ENCODE peak calls at places on chromosomes 1 and 21, in eight cellular contexts. One of them, this sample, is unnamed.

GRCh38 chr1:224411766-224412165 is 22.8 kb downstream of the WDR26 start:
- DNase-seq in fibroblast of lung: no peak
- DNase-seq in stomach: no peak
- DNase-seq in heart right ventricle: no peak
- DNase-seq in left ventricle myocardium inferior: no peak
- DNase-seq in brain microvascular endothelial cell: peak
- DNase-seq in fibroblast of the aortic adventitia: no peak
- DNase-seq in Peyer's patch: no peak
- DNase-seq in this sample: no peak

GRCh38 chr1:64479874-64480273 is 9.9 kb downstream of the CACHD1 start:
- DNase-seq in fibroblast of lung: no peak
- DNase-seq in stomach: no peak
- DNase-seq in heart right ventricle: no peak
- DNase-seq in left ventricle myocardium inferior: no peak
- DNase-seq in brain microvascular endothelial cell: no peak
- DNase-seq in fibroblast of the aortic adventitia: no peak
- DNase-seq in Peyer's patch: no peak
- DNase-seq in this sample: no peak

GRCh38 chr1:229758101-229759036 is 132.3 kb downstream of the URB2 start:
- DNase-seq in fibroblast of lung: no peak
- DNase-seq in stomach: no peak
- DNase-seq in heart right ventricle: no peak
- DNase-seq in left ventricle myocardium inferior: no peak
- DNase-seq in brain microvascular endothelial cell: no peak
- DNase-seq in fibroblast of the aortic adventitia: peak
- DNase-seq in Peyer's patch: no peak
- DNase-seq in this sample: no peak

GRCh38 chr1:83509229-83509870 is 489.6 kb downstream of the TTLL7 start:
- DNase-seq in fibroblast of lung: peak
- DNase-seq in stomach: no peak
- DNase-seq in heart right ventricle: no peak
- DNase-seq in left ventricle myocardium inferior: no peak
- DNase-seq in brain microvascular endothelial cell: no peak
- DNase-seq in fibroblast of the aortic adventitia: peak
- DNase-seq in Peyer's patch: no peak
- DNase-seq in this sample: no peak

GRCh38 chr1:82387070-82387366 is 586.3 kb downstream of the ADGRL2 start:
- DNase-seq in fibroblast of lung: no peak
- DNase-seq in stomach: no peak
- DNase-seq in heart right ventricle: no peak
- DNase-seq in left ventricle myocardium inferior: no peak
- DNase-seq in brain microvascular endothelial cell: no peak
- DNase-seq in fibroblast of the aortic adventitia: no peak
- DNase-seq in Peyer's patch: no peak
- DNase-seq in this sample: no peak

GRCh38 chr1:171984850-171985485 is 143.7 kb downstream of the DNM3 start:
- DNase-seq in fibroblast of lung: peak
- DNase-seq in stomach: no peak
- DNase-seq in heart right ventricle: no peak
- DNase-seq in left ventricle myocardium inferior: no peak
- DNase-seq in brain microvascular endothelial cell: no peak
- DNase-seq in fibroblast of the aortic adventitia: peak
- DNase-seq in Peyer's patch: no peak
- DNase-seq in this sample: no peak

GRCh38 chr21:41656946-41657525 is 109.8 kb downstream of the RIPK4 start:
- DNase-seq in fibroblast of lung: no peak
- DNase-seq in stomach: no peak
- DNase-seq in heart right ventricle: no peak
- DNase-seq in left ventricle myocardium inferior: no peak
- DNase-seq in brain microvascular endothelial cell: no peak
- DNase-seq in fibroblast of the aortic adventitia: no peak
- DNase-seq in Peyer's patch: peak
- DNase-seq in this sample: no peak

GRCh38 chr1:72283204-72284083 is 1.1 kb upstream of the NEGR1 start:
- DNase-seq in fibroblast of lung: peak
- DNase-seq in stomach: peak
- DNase-seq in heart right ventricle: peak
- DNase-seq in left ventricle myocardium inferior: peak
- DNase-seq in brain microvascular endothelial cell: peak
- DNase-seq in fibroblast of the aortic adventitia: peak
- DNase-seq in Peyer's patch: peak
- DNase-seq in this sample: peak

GRCh38 chr1:201761178-201761577 is 67.8 kb upstream of the IPO9 start:
- DNase-seq in fibroblast of lung: no peak
- DNase-seq in stomach: no peak
- DNase-seq in heart right ventricle: no peak
- DNase-seq in left ventricle myocardium inferior: no peak
- DNase-seq in brain microvascular endothelial cell: no peak
- DNase-seq in fibroblast of the aortic adventitia: no peak
- DNase-seq in Peyer's patch: no peak
- DNase-seq in this sample: no peak

GRCh38 chr1:18495635-18496034 is 14.9 kb downstream of the KLHDC7A start:
- DNase-seq in fibroblast of lung: no peak
- DNase-seq in stomach: no peak
- DNase-seq in heart right ventricle: no peak
- DNase-seq in left ventricle myocardium inferior: no peak
- DNase-seq in brain microvascular endothelial cell: no peak
- DNase-seq in fibroblast of the aortic adventitia: no peak
- DNase-seq in Peyer's patch: no peak
- DNase-seq in this sample: no peak

GRCh38 chr1:171984262-171984661 is 143.0 kb downstream of the DNM3 start:
- DNase-seq in fibroblast of lung: no peak
- DNase-seq in stomach: no peak
- DNase-seq in heart right ventricle: peak
- DNase-seq in left ventricle myocardium inferior: peak
- DNase-seq in brain microvascular endothelial cell: no peak
- DNase-seq in fibroblast of the aortic adventitia: peak
- DNase-seq in Peyer's patch: peak
- DNase-seq in this sample: no peak

GRCh38 chr1:37951783-37952624 is 5.2 kb upstream of the INPP5B start:
- DNase-seq in fibroblast of lung: no peak
- DNase-seq in stomach: no peak
- DNase-seq in heart right ventricle: no peak
- DNase-seq in left ventricle myocardium inferior: no peak
- DNase-seq in brain microvascular endothelial cell: no peak
- DNase-seq in fibroblast of the aortic adventitia: no peak
- DNase-seq in Peyer's patch: no peak
- DNase-seq in this sample: no peak

GRCh38 chr21:30935889-30936168 is 54.4 kb upstream of the KRTAP11-1 start:
- DNase-seq in fibroblast of lung: no peak
- DNase-seq in stomach: no peak
- DNase-seq in heart right ventricle: no peak
- DNase-seq in left ventricle myocardium inferior: no peak
- DNase-seq in brain microvascular endothelial cell: no peak
- DNase-seq in fibroblast of the aortic adventitia: no peak
- DNase-seq in Peyer's patch: no peak
- DNase-seq in this sample: no peak

GRCh38 chr21:30935121-30935888 is 53.9 kb upstream of the KRTAP11-1 start:
- DNase-seq in fibroblast of lung: no peak
- DNase-seq in stomach: no peak
- DNase-seq in heart right ventricle: no peak
- DNase-seq in left ventricle myocardium inferior: no peak
- DNase-seq in brain microvascular endothelial cell: no peak
- DNase-seq in fibroblast of the aortic adventitia: no peak
- DNase-seq in Peyer's patch: no peak
- DNase-seq in this sample: no peak

GRCh38 chr21:30942192-30942591 is 60.8 kb upstream of the KRTAP11-1 start:
- DNase-seq in fibroblast of lung: no peak
- DNase-seq in stomach: no peak
- DNase-seq in heart right ventricle: no peak
- DNase-seq in left ventricle myocardium inferior: no peak
- DNase-seq in brain microvascular endothelial cell: no peak
- DNase-seq in fibroblast of the aortic adventitia: no peak
- DNase-seq in Peyer's patch: no peak
- DNase-seq in this sample: no peak

GRCh38 chr21:30936207-30936606 is 54.8 kb upstream of the KRTAP11-1 start:
- DNase-seq in fibroblast of lung: no peak
- DNase-seq in stomach: no peak
- DNase-seq in heart right ventricle: no peak
- DNase-seq in left ventricle myocardium inferior: no peak
- DNase-seq in brain microvascular endothelial cell: no peak
- DNase-seq in fibroblast of the aortic adventitia: no peak
- DNase-seq in Peyer's patch: no peak
- DNase-seq in this sample: no peak
- H3K4me3 ChIP-seq in fibroblast of lung: no peak
- H3K4me3 ChIP-seq in stomach: no peak
- H3K4me3 ChIP-seq in heart right ventricle: no peak
- H3K4me3 ChIP-seq in left ventricle myocardium inferior: no peak
- H3K4me3 ChIP-seq in brain microvascular endothelial cell: no peak
- H3K4me3 ChIP-seq in fibroblast of the aortic adventitia: no peak
- H3K4me3 ChIP-seq in Peyer's patch: no peak
- H3K4me3 ChIP-seq in this sample: no peak

GRCh38 chr1:9452516-9453158 is 86.6 kb upstream of the SLC25A33 start:
- DNase-seq in fibroblast of lung: no peak
- DNase-seq in stomach: no peak
- DNase-seq in heart right ventricle: no peak
- DNase-seq in left ventricle myocardium inferior: no peak
- DNase-seq in brain microvascular endothelial cell: no peak
- DNase-seq in fibroblast of the aortic adventitia: no peak
- DNase-seq in Peyer's patch: no peak
- DNase-seq in this sample: no peak

GRCh38 chr1:9455487-9456237 is 83.6 kb upstream of the SLC25A33 start:
- DNase-seq in fibroblast of lung: peak
- DNase-seq in stomach: peak
- DNase-seq in heart right ventricle: peak
- DNase-seq in left ventricle myocardium inferior: peak
- DNase-seq in brain microvascular endothelial cell: peak
- DNase-seq in fibroblast of the aortic adventitia: peak
- DNase-seq in Peyer's patch: peak
- DNase-seq in this sample: no peak

GRCh38 chr1:9454494-9455066 is 84.7 kb upstream of the SLC25A33 start:
- DNase-seq in fibroblast of lung: no peak
- DNase-seq in stomach: no peak
- DNase-seq in heart right ventricle: no peak
- DNase-seq in left ventricle myocardium inferior: no peak
- DNase-seq in brain microvascular endothelial cell: no peak
- DNase-seq in fibroblast of the aortic adventitia: no peak
- DNase-seq in Peyer's patch: no peak
- DNase-seq in this sample: no peak

GRCh38 chr1:9454094-9454418 is 85.2 kb upstream of the SLC25A33 start:
- DNase-seq in fibroblast of lung: no peak
- DNase-seq in stomach: no peak
- DNase-seq in heart right ventricle: no peak
- DNase-seq in left ventricle myocardium inferior: no peak
- DNase-seq in brain microvascular endothelial cell: no peak
- DNase-seq in fibroblast of the aortic adventitia: no peak
- DNase-seq in Peyer's patch: no peak
- DNase-seq in this sample: no peak

GRCh38 chr1:9453375-9454093 is 85.7 kb upstream of the SLC25A33 start:
- DNase-seq in fibroblast of lung: no peak
- DNase-seq in stomach: no peak
- DNase-seq in heart right ventricle: no peak
- DNase-seq in left ventricle myocardium inferior: no peak
- DNase-seq in brain microvascular endothelial cell: no peak
- DNase-seq in fibroblast of the aortic adventitia: peak
- DNase-seq in Peyer's patch: no peak
- DNase-seq in this sample: no peak
- TF ChIP-seq CTCF in fibroblast of lung: no peak
- TF ChIP-seq CTCF in stomach: no peak
- TF ChIP-seq CTCF in heart right ventricle: no peak
- TF ChIP-seq CTCF in left ventricle myocardium inferior: no peak
- TF ChIP-seq CTCF in brain microvascular endothelial cell: peak
- TF ChIP-seq CTCF in fibroblast of the aortic adventitia: no peak
- TF ChIP-seq CTCF in Peyer's patch: no peak
- TF ChIP-seq CTCF in this sample: no peak

DNA sequence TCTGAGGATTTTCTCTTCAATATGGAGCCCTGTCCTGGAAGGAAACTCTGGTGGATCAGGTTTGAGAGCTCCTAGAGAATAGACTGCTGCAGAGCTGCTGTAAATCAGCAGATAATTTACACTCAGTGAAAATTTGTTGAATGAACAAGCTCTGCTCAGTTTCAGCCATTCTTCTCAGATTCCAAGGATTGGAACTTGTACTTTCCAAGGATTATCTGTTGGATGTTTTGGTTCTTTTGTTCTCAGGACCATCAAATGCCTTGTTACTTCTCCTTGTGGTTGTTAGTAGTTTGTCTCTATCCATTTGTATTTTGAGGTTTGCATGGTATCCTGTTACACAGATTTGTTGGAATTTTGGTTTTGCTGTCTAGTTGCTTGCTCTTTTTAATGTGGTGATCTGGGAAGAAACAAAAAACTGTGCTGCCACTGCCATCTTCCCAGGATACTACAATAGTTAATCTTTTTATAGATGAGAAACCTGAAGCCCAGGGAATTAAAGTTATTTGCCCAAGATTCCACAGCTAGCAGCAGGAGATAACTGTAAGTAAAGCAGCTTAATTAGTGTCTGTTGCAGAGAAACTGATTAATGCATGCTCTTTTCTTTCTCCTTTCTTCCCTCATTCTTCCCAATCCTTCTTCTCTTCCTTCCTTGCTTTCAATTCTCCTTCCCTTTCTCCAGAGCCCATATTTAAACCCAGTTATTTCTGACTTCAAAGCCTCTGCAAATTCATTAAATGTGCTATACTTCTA is 21.7 kb upstream of the KIFAP3 start:
- DNase-seq in fibroblast of lung: no peak
- DNase-seq in stomach: no peak
- DNase-seq in heart right ventricle: no peak
- DNase-seq in left ventricle myocardium inferior: no peak
- DNase-seq in brain microvascular endothelial cell: no peak
- DNase-seq in fibroblast of the aortic adventitia: no peak
- DNase-seq in Peyer's patch: no peak
- DNase-seq in this sample: no peak
- H3K4me3 ChIP-seq in fibroblast of lung: no peak
- H3K4me3 ChIP-seq in stomach: no peak
- H3K4me3 ChIP-seq in heart right ventricle: no peak
- H3K4me3 ChIP-seq in left ventricle myocardium inferior: no peak
- H3K4me3 ChIP-seq in brain microvascular endothelial cell: no peak
- H3K4me3 ChIP-seq in fibroblast of the aortic adventitia: no peak
- H3K4me3 ChIP-seq in Peyer's patch: no peak
- H3K4me3 ChIP-seq in this sample: no peak

GRCh38 chr1:42476605-42477004 is 13.5 kb downstream of the CCDC30 start:
- DNase-seq in fibroblast of lung: no peak
- DNase-seq in stomach: no peak
- DNase-seq in heart right ventricle: no peak
- DNase-seq in left ventricle myocardium inferior: no peak
- DNase-seq in brain microvascular endothelial cell: no peak
- DNase-seq in fibroblast of the aortic adventitia: no peak
- DNase-seq in Peyer's patch: no peak
- DNase-seq in this sample: no peak

GRCh38 chr1:42482635-42483153 is 19.6 kb downstream of the CCDC30 start:
- DNase-seq in fibroblast of lung: no peak
- DNase-seq in stomach: no peak
- DNase-seq in heart right ventricle: no peak
- DNase-seq in left ventricle myocardium inferior: no peak
- DNase-seq in brain microvascular endothelial cell: no peak
- DNase-seq in fibroblast of the aortic adventitia: no peak
- DNase-seq in Peyer's patch: no peak
- DNase-seq in this sample: no peak

GRCh38 chr1:42477775-42478174 is 14.7 kb downstream of the CCDC30 start:
- DNase-seq in fibroblast of lung: no peak
- DNase-seq in stomach: no peak
- DNase-seq in heart right ventricle: no peak
- DNase-seq in left ventricle myocardium inferior: no peak
- DNase-seq in brain microvascular endothelial cell: no peak
- DNase-seq in fibroblast of the aortic adventitia: no peak
- DNase-seq in Peyer's patch: no peak
- DNase-seq in this sample: no peak

GRCh38 chr1:42480921-42481320 is 17.8 kb downstream of the CCDC30 start:
- DNase-seq in fibroblast of lung: no peak
- DNase-seq in stomach: no peak
- DNase-seq in heart right ventricle: no peak
- DNase-seq in left ventricle myocardium inferior: no peak
- DNase-seq in brain microvascular endothelial cell: no peak
- DNase-seq in fibroblast of the aortic adventitia: no peak
- DNase-seq in Peyer's patch: no peak
- DNase-seq in this sample: no peak

GRCh38 chr1:42479621-42480020 is 16.5 kb downstream of the CCDC30 start:
- DNase-seq in fibroblast of lung: no peak
- DNase-seq in stomach: no peak
- DNase-seq in heart right ventricle: no peak
- DNase-seq in left ventricle myocardium inferior: no peak
- DNase-seq in brain microvascular endothelial cell: peak
- DNase-seq in fibroblast of the aortic adventitia: no peak
- DNase-seq in Peyer's patch: no peak
- DNase-seq in this sample: no peak
- TF ChIP-seq CTCF in fibroblast of lung: no peak
- TF ChIP-seq CTCF in stomach: no peak
- TF ChIP-seq CTCF in heart right ventricle: no peak
- TF ChIP-seq CTCF in left ventricle myocardium inferior: no peak
- TF ChIP-seq CTCF in brain microvascular endothelial cell: peak
- TF ChIP-seq CTCF in fibroblast of the aortic adventitia: peak
- TF ChIP-seq CTCF in Peyer's patch: no peak
- TF ChIP-seq CTCF in this sample: no peak

This sample was measured in AG09309.